ENCODE peak calls at places on chromosomes 13 and 19, in four cellular contexts. V is heart right ventricle, U is neural progenitor cell, R is tibial nerve. B is an unnamed sample.
A peak's percentile ranks its signal among the peaks of the same experiment; 100 is the strongest.

GRCh38 chr19:20035935-20036334 is 3.4 kb downstream of the ZNF682 start:
- DNase-seq in V (no peak), U (no peak), R (no peak), B (no peak)

GRCh38 chr13:56351041-56351440 is 789.7 kb upstream of the PRR20A start:
- DNase-seq in V (no peak), U (peak; percentile 23), R (no peak), B (no peak)

GRCh38 chr13:43023244-43023931 is at the start of gene DNAJC15:
- DNase-seq in V (peak; percentile 93), U (peak; percentile 70), R (peak; percentile 88), B (peak; percentile 76)

GRCh38 chr13:20197361-20197834 is 4.7 kb upstream of the GJB2 start:
- DNase-seq in V (no peak), U (peak; percentile 65), R (no peak), B (no peak)

GRCh38 chr19:31039151-31039550 is 310.1 kb downstream of the TSHZ3 start:
- DNase-seq in V (no peak), U (no peak), R (no peak), B (no peak)

GRCh38 chr13:98519976-98520375 is 56.9 kb downstream of the STK24 start:
- DNase-seq in V (no peak), U (no peak), R (no peak), B (no peak)

GRCh38 chr19:45667620-45668341 is at the start of gene GIPR:
- DNase-seq in V (peak; percentile 51), U (peak; percentile 66), R (no peak), B (no peak)

GRCh38 chr13:47474845-47475244 is 526.2 kb downstream of the SUCLA2 start:
- DNase-seq in V (no peak), U (no peak), R (no peak), B (no peak)

GRCh38 chr19:48627211-48627864 is 8.0 kb downstream of the SPHK2 start:
- DNase-seq in V (no peak), U (no peak), R (no peak), B (no peak)

DNA sequence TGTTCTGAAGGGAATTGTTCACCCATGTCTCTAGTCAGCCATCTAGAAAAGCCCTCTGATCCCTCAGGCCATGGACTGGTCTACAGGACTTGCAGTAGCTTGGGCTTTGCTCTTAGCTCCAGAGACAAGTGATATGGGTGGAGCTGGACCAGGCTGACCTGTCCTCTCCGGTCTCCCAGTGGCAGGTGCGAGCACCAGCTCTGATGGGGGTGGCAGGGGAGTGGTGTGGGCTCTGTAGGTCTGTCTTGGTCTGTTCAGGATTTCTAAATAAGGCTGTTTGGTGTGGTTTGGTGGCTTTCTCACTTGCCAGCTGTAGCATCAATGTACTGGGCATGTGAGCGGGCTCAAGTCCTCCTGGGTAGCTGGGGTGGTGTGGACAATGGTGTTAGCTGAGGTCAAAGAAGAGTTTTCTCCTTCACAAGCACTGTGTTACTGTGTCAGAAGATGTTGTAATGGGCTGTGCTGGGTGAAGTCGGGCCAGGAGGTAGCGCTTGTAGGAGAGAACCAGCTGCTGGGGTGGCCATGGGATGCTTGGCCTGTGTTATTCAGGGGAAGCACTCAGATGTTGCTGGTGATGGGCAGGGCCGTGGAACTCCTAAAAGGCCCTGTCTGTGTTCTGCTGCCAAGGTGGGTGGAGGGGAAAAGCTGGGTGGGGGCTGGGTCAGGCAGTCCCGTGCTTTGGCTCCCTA is 16.9 kb downstream of the GPC6 start:
- DNase-seq in V (no peak), U (no peak), R (no peak), B (no peak)
- H3K4me3 ChIP-seq in V (peak overlapping the region; percentile 31), U (no peak overlapping the region), R (peak overlapping the region; percentile 44), B (no peak overlapping the region)

GRCh38 chr19:8491574-8491973 is 10.9 kb downstream of the PRAM1 start:
- DNase-seq in V (no peak), U (no peak), R (no peak), B (no peak)
- H3K27me3 ChIP-seq in V (no peaks in the 10 kb centered on the region), U (no peaks in the 10 kb centered on the region), R (no peaks in the 10 kb centered on the region), B (no peaks in the 10 kb centered on the region)

GRCh38 chr19:18520848-18521691 is 800 bp downstream of the ELL start:
- DNase-seq in V (peak; percentile 45), U (peak; percentile 58), R (peak; percentile 62), B (peak; percentile 68)
- TF ChIP-seq CTCF in V (no peak), U (peak; percentile 4), R (no peak), B (no peak)

GRCh38 chr13:44435142-44435982 is 61.7 kb downstream of the SERP2 start:
- DNase-seq in V (peak; percentile 98), U (peak; percentile 99), R (peak; percentile 98), B (peak; percentile 99)

GRCh38 chr13:44434441-44435141 is 61.0 kb downstream of the SERP2 start:
- DNase-seq in V (no peak), U (no peak), R (no peak), B (peak; percentile 34)

GRCh38 chr13:44432595-44432994 is 59.0 kb downstream of the SERP2 start:
- DNase-seq in V (no peak), U (no peak), R (no peak), B (no peak)

GRCh38 chr13:44431150-44431549 is 57.5 kb downstream of the SERP2 start:
- DNase-seq in V (no peak), U (peak; percentile 29), R (no peak), B (no peak)

GRCh38 chr13:44433863-44434262 is 60.2 kb downstream of the SERP2 start:
- DNase-seq in V (no peak), U (no peak), R (no peak), B (no peak)
- H3K4me3 ChIP-seq in V (peak overlapping the region; percentile 93), U (peak overlapping the region; percentile 84), R (peak overlapping the region; percentile 65), B (peak overlapping the region; percentile 66)

GRCh38 chr13:99973786-99974185 is 2.2 kb upstream of the ZIC5 start:
- DNase-seq in V (no peak), U (no peak), R (no peak), B (no peak)
- H3K27me3 ChIP-seq in V (peaks cover 96% of the 10 kb centered on the region), U (peaks cover 66% of the 10 kb centered on the region), R (peaks cover 95% of the 10 kb centered on the region), B (peaks cover 96% of the 10 kb centered on the region)

GRCh38 chr13:97030705-97031452 is 36.6 kb upstream of the OXGR1 start:
- DNase-seq in V (no peak), U (peak; percentile 28), R (no peak), B (no peak)
- TF ChIP-seq CTCF in V (no peak), U (peak; percentile 45), R (no peak), B (peak; percentile 40)

GRCh38 chr19:6806488-6806887 is 34.0 kb downstream of the VAV1 start:
- DNase-seq in V (no peak), U (no peak), R (no peak), B (no peak)
- H3K4me3 ChIP-seq in V (no peak overlapping the region), U (no peak overlapping the region), R (no peak overlapping the region), B (no peak overlapping the region)

DNA sequence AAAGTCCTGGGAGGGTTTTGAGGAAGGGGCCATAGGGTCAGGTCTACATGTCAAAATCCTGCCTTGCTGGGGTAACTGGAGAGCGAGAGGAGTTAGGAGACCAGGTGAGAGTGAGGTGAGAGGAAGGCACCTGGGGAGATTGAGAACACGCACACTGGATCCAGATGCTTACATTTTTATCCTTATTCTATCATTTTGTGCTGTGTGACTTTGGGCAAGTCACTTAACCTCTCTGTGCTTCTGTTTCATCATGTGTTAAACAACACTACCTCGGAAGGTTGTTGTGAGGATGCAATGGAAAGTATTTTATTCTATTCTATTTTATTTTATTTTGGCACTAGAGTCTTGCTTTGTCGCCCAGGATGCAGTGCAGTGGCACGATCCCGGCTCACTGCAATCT is 3.5 kb downstream of the C19orf81 start:
- DNase-seq in V (no peak), U (no peak), R (no peak), B (no peak)
- H3K27me3 ChIP-seq in V (peaks cover 51% of the 10 kb centered on the region), U (peaks cover 3% of the 10 kb centered on the region), R (peaks cover 21% of the 10 kb centered on the region), B (peaks cover 1% of the 10 kb centered on the region)

GRCh38 chr19:3250675-3251074 is 26.2 kb downstream of the CELF5 start:
- DNase-seq in V (no peak), U (no peak), R (peak; percentile 14), B (peak; percentile 37)
- TF ChIP-seq CTCF in V (peak; percentile 48), U (peak; percentile 44), R (peak; percentile 29), B (peak; percentile 44)

DNA sequence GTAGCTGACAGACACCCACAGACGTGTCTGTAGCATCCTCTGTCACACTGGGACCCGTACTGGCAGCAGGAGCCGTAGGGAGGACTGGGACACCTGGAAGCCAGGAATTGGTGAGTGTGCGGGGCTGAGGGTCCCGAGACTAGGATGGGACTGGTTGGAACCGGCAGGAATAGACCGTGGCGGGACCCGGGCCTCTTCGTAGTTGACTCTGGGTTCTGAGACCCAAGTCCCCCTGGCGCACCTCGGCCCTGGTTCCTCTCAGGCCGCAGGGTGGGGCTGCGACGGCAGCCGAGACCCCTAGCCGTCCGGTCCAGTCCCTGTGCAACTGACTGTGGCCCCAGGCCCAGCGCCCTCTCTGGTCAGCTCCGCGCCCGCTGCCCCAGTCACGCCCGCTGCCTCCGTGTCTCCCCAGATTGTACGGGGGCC is 64.7 kb downstream of the ZNF823 start:
- DNase-seq in V (no peak), U (no peak), R (no peak), B (no peak)
- H3K4me3 ChIP-seq in V (peak overlapping the region; percentile 62), U (peak overlapping the region; percentile 56), R (peak overlapping the region; percentile 47), B (no peak overlapping the region)